ENCODE peak calls at places on chromosomes 13 and 19, in six cellular contexts. G is lower lobe of right lung, S is upper lobe of right lung, N is heart right ventricle, B is heart left ventricle, P is pancreas. D is an unnamed sample.

GRCh38 chr19:19776206-19777008 is 43.5 kb upstream of the ZNF14 start:
- DNase-seq in G (peak; percentile 98), S (peak; percentile 99), N (peak; percentile 96), B (peak; percentile 97), P (peak; percentile 99), D (peak; percentile 96)

GRCh38 chr13:99978781-99979452 is 2.7 kb upstream of the ZIC2 start:
- DNase-seq in G (no peak), S (no peak), N (no peak), B (no peak), P (no peak), D (no peak)

GRCh38 chr19:33681081-33681680 is 59.4 kb downstream of the CHST8 start:
- DNase-seq in G (no peak), S (peak; percentile 57), N (no peak), B (no peak), P (no peak), D (no peak)

GRCh38 chr13:47213057-47213456 is 316.2 kb upstream of the HTR2A start:
- DNase-seq in G (no peak), S (no peak), N (no peak), B (no peak), P (no peak), D (no peak)

GRCh38 chr19:23771761-23772667 is 13.3 kb upstream of the ZNF681 start:
- DNase-seq in G (no peak), S (no peak), N (no peak), B (no peak), P (no peak), D (no peak)

GRCh38 chr19:43564800-43565199 is 10.5 kb downstream of the XRCC1 start:
- DNase-seq in G (no peak), S (no peak), N (no peak), B (no peak), P (no peak), D (no peak)

GRCh38 chr19:566403-566802 is 6.0 kb upstream of the BSG start:
- DNase-seq in G (peak; percentile 71), S (peak; percentile 64), N (no peak), B (no peak), P (no peak), D (no peak)

GRCh38 chr19:24074720-24075119 is 12.3 kb upstream of the ZNF254 start:
- DNase-seq in G (no peak), S (no peak), N (no peak), B (no peak), P (no peak), D (no peak)

GRCh38 chr13:110371550-110372465 is 64.7 kb downstream of the COL4A2 start:
- DNase-seq in G (no peak), S (peak; percentile 49), N (no peak), B (no peak), P (no peak), D (no peak)

GRCh38 chr19:9885077-9885552 is 50.0 kb downstream of the PIN1 start:
- DNase-seq in G (no peak), S (no peak), N (peak; percentile 28), B (peak; percentile 21), P (peak; percentile 3), D (no peak)

GRCh38 chr19:49779731-49780578 is 13.2 kb downstream of the AP2A1 start:
- DNase-seq in G (no peak), S (no peak), N (no peak), B (no peak), P (no peak), D (no peak)

GRCh38 chr13:58879114-58879513 is 1247.6 kb downstream of the PCDH17 start:
- DNase-seq in G (no peak), S (no peak), N (no peak), B (no peak), P (no peak), D (no peak)

GRCh38 chr19:55342044-55342531 is 2.4 kb downstream of the KMT5C start:
- DNase-seq in G (no peak), S (no peak), N (no peak), B (no peak), P (no peak), D (no peak)

GRCh38 chr19:55340144-55340783 is 588 bp downstream of the KMT5C start:
- DNase-seq in G (peak; percentile 66), S (no peak), N (no peak), B (no peak), P (peak; percentile 46), D (no peak)

GRCh38 chr19:55341191-55342043 is 1.7 kb downstream of the KMT5C start:
- DNase-seq in G (peak; percentile 88), S (peak; percentile 91), N (peak; percentile 68), B (peak; percentile 83), P (peak; percentile 81), D (no peak)

GRCh38 chr19:55339225-55340143 is at the start of gene KMT5C:
- DNase-seq in G (peak; percentile 100), S (peak; percentile 100), N (peak; percentile 100), B (peak; percentile 100), P (peak; percentile 100), D (peak; percentile 100)

DNA sequence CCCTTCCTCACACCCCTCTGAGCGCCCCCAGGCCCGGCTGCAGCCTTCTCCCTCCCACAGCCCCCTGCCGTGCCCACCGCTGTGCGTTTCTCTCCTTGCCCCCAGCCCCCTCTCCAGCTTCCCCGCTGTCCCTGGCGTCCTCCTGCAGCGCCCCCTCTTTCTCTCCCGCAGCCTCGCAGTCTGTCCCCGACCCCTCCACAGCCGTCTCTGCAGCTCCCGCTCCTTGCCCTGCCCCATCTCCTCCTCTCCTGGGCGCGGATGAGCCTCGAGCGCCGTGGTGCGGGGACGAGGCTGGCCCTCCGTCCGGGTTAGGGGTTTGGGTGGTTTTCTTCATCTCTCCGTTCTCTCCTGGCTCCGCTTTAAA is 1.1 kb downstream of the KMT5C start:
- DNase-seq in G (no peak), S (no peak), N (no peak), B (no peak), P (no peak), D (no peak)
- H3K4me1 ChIP-seq in G (peaks cover 15% of the 10 kb centered on the region), S (peaks cover 9% of the 10 kb centered on the region), N (peaks cover 24% of the 10 kb centered on the region), B (peaks cover 19% of the 10 kb centered on the region), P (no peaks in the 10 kb centered on the region), D (peaks cover 2% of the 10 kb centered on the region)

GRCh38 chr19:38563475-38563874 is 54.3 kb downstream of the MAP4K1 start:
- DNase-seq in G (peak; percentile 10), S (no peak), N (no peak), B (no peak), P (no peak), D (no peak)

GRCh38 chr19:38562096-38562495 is 55.7 kb downstream of the MAP4K1 start:
- DNase-seq in G (peak; percentile 28), S (no peak), N (no peak), B (no peak), P (no peak), D (no peak)

GRCh38 chr19:38569368-38569983 is 48.3 kb downstream of the MAP4K1 start:
- DNase-seq in G (no peak), S (no peak), N (no peak), B (no peak), P (no peak), D (no peak)

GRCh38 chr19:38564981-38565685 is 52.6 kb downstream of the MAP4K1 start:
- DNase-seq in G (no peak), S (peak; percentile 82), N (no peak), B (no peak), P (no peak), D (no peak)

DNA sequence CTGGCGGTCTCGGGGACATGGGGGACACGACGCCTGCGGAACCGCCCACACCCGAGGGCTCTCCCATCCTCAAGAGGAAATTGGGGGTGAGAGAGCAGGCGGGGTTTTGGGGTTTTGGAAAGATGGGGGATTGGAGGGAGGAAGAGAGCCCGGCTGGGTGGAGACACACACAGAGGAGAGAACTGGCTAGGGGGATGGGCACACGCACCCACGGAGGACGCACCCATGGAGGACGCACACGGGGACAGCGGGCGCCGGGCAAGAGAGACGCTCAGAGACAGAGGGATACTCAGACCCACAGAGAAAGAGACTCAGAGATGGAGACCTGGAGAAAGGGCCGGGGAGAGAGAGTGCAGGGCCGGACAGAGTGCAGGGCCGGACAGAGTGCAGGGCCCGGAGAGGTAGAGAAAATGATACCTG is 52.1 kb downstream of the MAP4K1 start:
- DNase-seq in G (peak; percentile 63), S (no peak), N (no peak), B (no peak), P (no peak), D (no peak)
- H3K4me3 ChIP-seq in G (peak overlapping the region; percentile 39), S (peak overlapping the region; percentile 36), N (no peak overlapping the region), B (peak overlapping the region; percentile 40), P (no peak overlapping the region), D (peak overlapping the region; percentile 31)

GRCh38 chr19:6803036-6803404 is 30.5 kb downstream of the VAV1 start:
- DNase-seq in G (no peak), S (no peak), N (no peak), B (no peak), P (no peak), D (no peak)
- H3K4me1 ChIP-seq in G (peaks cover 31% of the 10 kb centered on the region), S (peaks cover 13% of the 10 kb centered on the region), N (peaks cover 10% of the 10 kb centered on the region), B (no peaks in the 10 kb centered on the region), P (peaks cover 3% of the 10 kb centered on the region), D (peaks cover 5% of the 10 kb centered on the region)

DNA sequence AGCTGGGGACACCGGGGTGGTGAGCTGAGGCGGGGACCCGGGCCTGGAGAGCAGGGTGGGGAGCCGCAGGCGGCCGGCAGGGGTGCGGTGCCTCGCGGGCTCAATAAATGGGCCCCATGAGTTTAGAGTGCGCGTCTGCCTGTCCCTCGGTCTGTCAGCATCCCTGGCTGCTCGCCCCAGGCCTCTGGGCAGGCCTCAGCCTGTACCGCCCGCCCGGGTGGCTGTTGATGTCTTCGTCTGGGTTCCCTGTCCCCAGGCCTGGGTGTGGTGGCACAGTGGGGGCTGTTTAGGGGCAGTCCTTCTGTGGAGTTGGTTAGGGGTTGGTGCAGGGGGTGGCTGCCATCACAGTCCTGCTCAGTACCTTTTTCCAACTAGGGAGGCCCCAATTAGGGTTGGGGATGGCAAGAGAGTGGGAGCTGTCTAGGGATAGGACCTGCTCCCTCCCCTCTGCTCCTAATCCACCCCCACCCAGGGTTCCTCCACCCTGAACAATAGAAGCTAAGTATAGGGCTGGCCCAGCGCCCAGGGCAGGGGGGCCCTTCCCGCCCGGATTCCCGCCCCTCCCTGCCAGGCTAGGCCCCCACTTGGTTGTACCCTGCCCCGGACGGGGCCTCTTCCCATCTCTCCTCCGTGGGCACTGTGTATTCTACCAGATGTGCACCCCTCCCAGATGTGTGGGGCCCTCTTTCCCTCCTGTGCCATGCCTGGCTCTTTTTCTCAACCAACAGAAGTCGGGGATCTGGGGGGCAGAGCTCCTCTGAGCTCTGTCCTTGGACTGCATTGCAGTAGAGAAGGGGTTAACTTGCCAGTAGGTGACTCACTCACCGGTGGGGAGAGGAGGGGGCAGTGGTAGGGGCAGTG is 12.4 kb downstream of the CIC start:
- DNase-seq in G (no peak), S (no peak), N (peak; percentile 73), B (peak; percentile 88), P (peak; percentile 59), D (no peak)
- H3K4me3 ChIP-seq in G (peak overlapping the region; percentile 71), S (peak overlapping the region; percentile 83), N (peak overlapping the region; percentile 74), B (peak overlapping the region; percentile 89), P (peak overlapping the region; percentile 60), D (peak overlapping the region; percentile 22)

D was measured in iPS DF 6.9.